ENCODE peak calls at places on chromosomes 2 and 18, in six cellular contexts. Y, P, K, Z, X and I are unnamed samples.

GRCh38 chr18:67265464-67266245 is 250.9 kb downstream of the DSEL start:
- DNase-seq in Y (no peak), P (no peak), K (no peak), Z (no peak), X (no peak), I (no peak)

GRCh38 chr2:238379096-238379810 is 47.5 kb upstream of the ASB1 start:
- DNase-seq in Y (no peak), P (peak), K (no peak), Z (no peak), X (no peak), I (no peak)

GRCh38 chr2:2046497-2046896 is 284.6 kb downstream of the MYT1L start:
- DNase-seq in Y (no peak), P (no peak), K (no peak), Z (no peak), X (no peak), I (no peak)

GRCh38 chr2:11630855-11631254 is 39.1 kb downstream of the NTSR2 start:
- DNase-seq in Y (no peak), P (no peak), K (peak), Z (no peak), X (no peak), I (no peak)

GRCh38 chr2:203951366-203951902 is 14.9 kb downstream of the ICOS start:
- DNase-seq in Y (no peak), P (no peak), K (no peak), Z (no peak), X (no peak), I (no peak)

GRCh38 chr2:234243871-234244565 is 193.5 kb downstream of the SPP2 start:
- DNase-seq in Y (no peak), P (no peak), K (no peak), Z (no peak), X (no peak), I (no peak)

GRCh38 chr2:240462073-240462703 is 26.7 kb downstream of the GPC1 start:
- DNase-seq in Y (no peak), P (peak), K (no peak), Z (no peak), X (peak), I (no peak)

GRCh38 chr2:170123593-170123992 is 54.4 kb upstream of the MYO3B start:
- DNase-seq in Y (no peak), P (no peak), K (no peak), Z (peak), X (no peak), I (no peak)

GRCh38 chr2:26735096-26735495 is 29.0 kb upstream of the SLC35F6 start:
- DNase-seq in Y (no peak), P (no peak), K (no peak), Z (no peak), X (no peak), I (no peak)

GRCh38 chr18:45628979-45629958 is 14.0 kb downstream of the SLC14A2 start:
- DNase-seq in Y (no peak), P (peak), K (no peak), Z (no peak), X (no peak), I (no peak)

GRCh38 chr2:134195341-134195740 is 58.5 kb upstream of the MGAT5 start:
- DNase-seq in Y (no peak), P (no peak), K (no peak), Z (no peak), X (no peak), I (no peak)

GRCh38 chr2:150475479-150476212 is 11.8 kb downstream of the RND3 start:
- DNase-seq in Y (no peak), P (no peak), K (no peak), Z (no peak), X (no peak), I (no peak)

GRCh38 chr18:75854174-75854573 is 426.7 kb upstream of the SMIM21 start:
- DNase-seq in Y (no peak), P (no peak), K (no peak), Z (peak), X (no peak), I (peak)

GRCh38 chr18:8609711-8610441 is 639 bp downstream of the RAB12 start:
- DNase-seq in Y (no peak), P (no peak), K (no peak), Z (no peak), X (no peak), I (no peak)

GRCh38 chr2:24785704-24786321 is 7.4 kb downstream of the PTRHD1 start:
- DNase-seq in Y (peak), P (no peak), K (peak), Z (no peak), X (no peak), I (peak)